ENCODE peak calls at places on chromosomes 1 and 21, in five cellular contexts. One of them, this sample, is unnamed.

GRCh38 chr1:66434096-66434495 is 99.9 kb upstream of the SGIP1 start:
- DNase-seq in K562: no peak
- DNase-seq in GM23338: no peak
- DNase-seq in SK-N-SH: no peak
- DNase-seq in A549: no peak
- DNase-seq in this sample: no peak

GRCh38 chr1:10514490-10515235 is 39.9 kb downstream of the PEX14 start:
- DNase-seq in A549: peak; percentile 49
- DNase-seq in SK-N-SH: peak; percentile 66
- DNase-seq in GM23338: peak; percentile 83
- DNase-seq in K562: peak; percentile 65
- DNase-seq in this sample: peak; percentile 47

GRCh38 chr1:221286399-221286798 is 407.2 kb downstream of the HLX start:
- DNase-seq in SK-N-SH: no peak
- DNase-seq in K562: no peak
- DNase-seq in A549: no peak
- DNase-seq in GM23338: no peak
- DNase-seq in this sample: no peak

GRCh38 chr1:229440821-229441537 is 7.1 kb upstream of the ACTA1 start:
- DNase-seq in SK-N-SH: no peak
- DNase-seq in K562: no peak
- DNase-seq in A549: peak; percentile 14
- DNase-seq in GM23338: no peak
- DNase-seq in this sample: no peak

GRCh38 chr1:246110343-246111219 is 396.5 kb downstream of the SMYD3 start:
- DNase-seq in A549: peak; percentile 63
- DNase-seq in SK-N-SH: peak; percentile 30
- DNase-seq in K562: peak; percentile 92
- DNase-seq in GM23338: no peak
- DNase-seq in this sample: no peak

GRCh38 chr21:46428987-46429710 is 29.5 kb upstream of the DIP2A start:
- DNase-seq in A549: no peak
- DNase-seq in K562: no peak
- DNase-seq in GM23338: no peak
- DNase-seq in SK-N-SH: no peak
- DNase-seq in this sample: no peak

GRCh38 chr1:203593723-203594122 is 32.9 kb upstream of the ATP2B4 start:
- DNase-seq in SK-N-SH: no peak
- DNase-seq in GM23338: peak; percentile 61
- DNase-seq in A549: peak; percentile 46
- DNase-seq in K562: peak; percentile 42
- DNase-seq in this sample: no peak

GRCh38 chr21:39142972-39143371 is 40.3 kb downstream of the PSMG1 start:
- DNase-seq in K562: no peak
- DNase-seq in GM23338: no peak
- DNase-seq in A549: no peak
- DNase-seq in SK-N-SH: no peak
- DNase-seq in this sample: no peak

GRCh38 chr1:148166558-148167492 is 14.7 kb upstream of the NBPF11 start:
- DNase-seq in A549: no peak
- DNase-seq in GM23338: peak; percentile 9
- DNase-seq in SK-N-SH: no peak
- DNase-seq in K562: peak; percentile 11
- DNase-seq in this sample: no peak

GRCh38 chr1:146007048-146007784 is 10.8 kb upstream of the TXNIP start:
- DNase-seq in A549: peak; percentile 79
- DNase-seq in K562: peak; percentile 93
- DNase-seq in GM23338: peak; percentile 87
- DNase-seq in SK-N-SH: peak; percentile 65
- DNase-seq in this sample: peak; percentile 72

GRCh38 chr1:167681024-167681423 is 40.8 kb upstream of the MPZL1 start:
- DNase-seq in A549: no peak
- DNase-seq in K562: no peak
- DNase-seq in SK-N-SH: peak; percentile 44
- DNase-seq in GM23338: no peak
- DNase-seq in this sample: no peak
- TF ChIP-seq REST in A549: no peak
- TF ChIP-seq REST in K562: no peak
- TF ChIP-seq REST in SK-N-SH: no peak
- TF ChIP-seq REST in GM23338: no peak
- TF ChIP-seq REST in this sample: no peak

GRCh38 chr21:29238967-29239289 is 59.8 kb upstream of the BACH1 start:
- DNase-seq in SK-N-SH: no peak
- DNase-seq in GM23338: no peak
- DNase-seq in K562: peak; percentile 64
- DNase-seq in A549: no peak
- DNase-seq in this sample: no peak
- TF ChIP-seq REST in SK-N-SH: no peak
- TF ChIP-seq REST in GM23338: no peak
- TF ChIP-seq REST in K562: no peak
- TF ChIP-seq REST in A549: no peak
- TF ChIP-seq REST in this sample: no peak

DNA sequence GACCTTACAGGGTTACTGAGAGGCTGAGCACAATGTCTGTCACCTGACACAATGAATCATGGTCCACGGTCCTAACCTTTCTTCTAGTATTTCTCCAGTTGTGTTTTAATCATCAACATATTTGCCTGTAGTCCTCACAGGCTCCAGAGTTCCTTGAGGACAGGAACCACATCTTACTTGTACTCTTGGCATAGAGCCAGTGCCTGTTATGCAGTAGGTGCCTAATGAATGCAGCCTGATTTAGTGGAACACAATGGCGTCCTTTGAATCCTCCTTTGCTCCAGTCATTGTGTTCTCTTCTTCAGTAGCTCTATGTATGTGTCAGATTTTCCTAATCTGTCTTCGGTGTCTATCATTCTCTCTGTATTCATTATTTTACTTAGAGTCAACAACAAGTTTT is 667.4 kb downstream of the PTPRU start:
- DNase-seq in K562: no peak
- DNase-seq in SK-N-SH: no peak
- DNase-seq in GM23338: no peak
- DNase-seq in A549: no peak
- DNase-seq in this sample: no peak
- TF ChIP-seq REST in K562: no peak
- TF ChIP-seq REST in SK-N-SH: no peak
- TF ChIP-seq REST in GM23338: no peak
- TF ChIP-seq REST in A549: no peak
- TF ChIP-seq REST in this sample: no peak

GRCh38 chr1:192807968-192808587 is 761 bp upstream of the RGS2 start:
- DNase-seq in SK-N-SH: no peak
- DNase-seq in A549: peak; percentile 48
- DNase-seq in GM23338: peak; percentile 47
- DNase-seq in K562: no peak
- DNase-seq in this sample: no peak
- TF ChIP-seq REST in SK-N-SH: no peak
- TF ChIP-seq REST in A549: no peak
- TF ChIP-seq REST in GM23338: no peak
- TF ChIP-seq REST in K562: no peak
- TF ChIP-seq REST in this sample: no peak

GRCh38 chr1:201269241-201269640 is 14.1 kb upstream of the PKP1 start:
- DNase-seq in A549: no peak
- DNase-seq in SK-N-SH: no peak
- DNase-seq in K562: no peak
- DNase-seq in GM23338: no peak
- DNase-seq in this sample: no peak

GRCh38 chr1:201268604-201269151 is 14.6 kb upstream of the PKP1 start:
- DNase-seq in GM23338: no peak
- DNase-seq in A549: peak; percentile 87
- DNase-seq in K562: no peak
- DNase-seq in SK-N-SH: peak; percentile 89
- DNase-seq in this sample: no peak

GRCh38 chr1:201266276-201266675 is 17.0 kb upstream of the PKP1 start:
- DNase-seq in A549: no peak
- DNase-seq in GM23338: no peak
- DNase-seq in K562: no peak
- DNase-seq in SK-N-SH: no peak
- DNase-seq in this sample: no peak

GRCh38 chr1:201266774-201267173 is 16.5 kb upstream of the PKP1 start:
- DNase-seq in SK-N-SH: no peak
- DNase-seq in K562: no peak
- DNase-seq in A549: peak; percentile 76
- DNase-seq in GM23338: no peak
- DNase-seq in this sample: no peak

GRCh38 chr1:201267481-201268229 is 15.7 kb upstream of the PKP1 start:
- DNase-seq in SK-N-SH: no peak
- DNase-seq in K562: no peak
- DNase-seq in GM23338: no peak
- DNase-seq in A549: peak; percentile 68
- DNase-seq in this sample: no peak
- TF ChIP-seq REST in SK-N-SH: no peak
- TF ChIP-seq REST in K562: no peak
- TF ChIP-seq REST in GM23338: no peak
- TF ChIP-seq REST in A549: no peak
- TF ChIP-seq REST in this sample: no peak

GRCh38 chr1:30111431-30111830 is 612.0 kb downstream of the MATN1 start:
- DNase-seq in A549: peak; percentile 33
- DNase-seq in GM23338: peak; percentile 82
- DNase-seq in SK-N-SH: peak; percentile 76
- DNase-seq in K562: peak; percentile 67
- DNase-seq in this sample: peak; percentile 5
- TF ChIP-seq REST in A549: no peak
- TF ChIP-seq REST in GM23338: no peak
- TF ChIP-seq REST in SK-N-SH: no peak
- TF ChIP-seq REST in K562: no peak
- TF ChIP-seq REST in this sample: no peak

GRCh38 chr1:177958092-177958491 is 11.8 kb downstream of the SEC16B start:
- DNase-seq in GM23338: no peak
- DNase-seq in SK-N-SH: no peak
- DNase-seq in K562: no peak
- DNase-seq in A549: no peak
- DNase-seq in this sample: no peak

GRCh38 chr1:177964336-177964735 is 5.5 kb downstream of the SEC16B start:
- DNase-seq in K562: no peak
- DNase-seq in A549: no peak
- DNase-seq in SK-N-SH: no peak
- DNase-seq in GM23338: no peak
- DNase-seq in this sample: no peak

GRCh38 chr1:177954076-177954475 is 15.8 kb downstream of the SEC16B start:
- DNase-seq in A549: no peak
- DNase-seq in GM23338: no peak
- DNase-seq in K562: no peak
- DNase-seq in SK-N-SH: no peak
- DNase-seq in this sample: no peak

GRCh38 chr1:177960939-177961622 is 8.8 kb downstream of the SEC16B start:
- DNase-seq in K562: no peak
- DNase-seq in A549: no peak
- DNase-seq in GM23338: no peak
- DNase-seq in SK-N-SH: no peak
- DNase-seq in this sample: no peak

GRCh38 chr1:177959793-177960515 is 9.9 kb downstream of the SEC16B start:
- DNase-seq in SK-N-SH: no peak
- DNase-seq in A549: peak; percentile 50
- DNase-seq in GM23338: peak; percentile 74
- DNase-seq in K562: no peak
- DNase-seq in this sample: peak; percentile 29
- TF ChIP-seq REST in SK-N-SH: no peak
- TF ChIP-seq REST in A549: no peak
- TF ChIP-seq REST in GM23338: no peak
- TF ChIP-seq REST in K562: no peak
- TF ChIP-seq REST in this sample: no peak

This sample was measured in HepG2.